ENCODE peak calls at places on chromosome 20, in ten cellular contexts. H is upper lobe of right lung; J is stomach; B is pancreas; X is AG10803; K is foreskin fibroblast; F is right lobe of liver; E is CD4-positive, CD25-positive, alpha-beta regulatory T cell; C is AG04449; O is neural progenitor cell. Q is an unnamed sample.

GRCh38 chr20:48697845-48698491 is 129.8 kb downstream of the PREX1 start:
- DNase-seq in B (peak), H (peak), K (peak), J (peak), F (peak), C (no peak), X (peak), O (no peak), E (no peak), Q (peak)

GRCh38 chr20:4848041-4848440 is 126.3 kb downstream of the PRND start:
- DNase-seq in H (no peak), O (no peak), J (no peak), X (no peak), F (peak), C (no peak), E (no peak), B (no peak), K (no peak), Q (no peak)

GRCh38 chr20:49345538-49345937 is 67.7 kb upstream of the ZNFX1 start:
- DNase-seq in F (no peak), J (no peak), K (peak), C (no peak), O (no peak), X (peak), B (no peak), E (no peak), H (no peak), Q (no peak)

GRCh38 chr20:40978761-40979160 is 49.9 kb upstream of the TOP1 start:
- DNase-seq in H (no peak), B (no peak), E (no peak), O (no peak), K (no peak), F (no peak), J (no peak), X (no peak), C (no peak), Q (no peak)

GRCh38 chr20:41176711-41177552 is 39.6 kb downstream of the PLCG1 start:
- DNase-seq in F (no peak), C (no peak), E (no peak), X (no peak), J (peak), O (no peak), H (no peak), B (no peak), K (no peak), Q (no peak)

GRCh38 chr20:34824026-34824860 is 1.2 kb downstream of the NCOA6 start:
- DNase-seq in B (peak), O (peak), K (peak), C (no peak), X (peak), H (peak), J (peak), F (peak), E (peak), Q (peak)

GRCh38 chr20:24785141-24785924 is 163.7 kb upstream of the CST7 start:
- DNase-seq in C (peak), E (no peak), K (no peak), X (peak), J (no peak), H (no peak), F (no peak), B (peak), O (no peak), Q (no peak)

GRCh38 chr20:36196676-36197075 is 39.6 kb upstream of the AAR2 start:
- DNase-seq in B (no peak), O (no peak), F (no peak), K (no peak), H (no peak), C (no peak), J (no peak), E (no peak), X (no peak), Q (no peak)

GRCh38 chr20:14828459-14828858 is 491.0 kb upstream of the FLRT3 start:
- DNase-seq in X (no peak), K (no peak), C (no peak), J (no peak), H (no peak), F (no peak), B (no peak), O (no peak), E (no peak), Q (no peak)

GRCh38 chr20:51481311-51481997 is 61.1 kb downstream of the NFATC2 start:
- DNase-seq in O (no peak), B (no peak), H (no peak), F (no peak), E (peak), X (no peak), J (no peak), C (no peak), K (no peak), Q (no peak)

GRCh38 chr20:58637466-58638198 is 13.5 kb upstream of the STX16 start:
- DNase-seq in B (no peak), X (no peak), H (peak), J (no peak), C (no peak), E (no peak), K (no peak), O (no peak), F (no peak), Q (no peak)

GRCh38 chr20:46099491-46100287 is 9.9 kb upstream of the NCOA5 start:
- DNase-seq in F (no peak), K (no peak), E (peak), O (peak), C (no peak), X (no peak), H (peak), B (no peak), J (no peak), Q (no peak)

GRCh38 chr20:6944292-6944691 is 176.8 kb downstream of the BMP2 start:
- DNase-seq in B (no peak), H (no peak), E (no peak), J (no peak), F (no peak), C (no peak), X (no peak), K (no peak), O (no peak), Q (no peak)

GRCh38 chr20:58597021-58597940 is 53.8 kb upstream of the STX16 start:
- DNase-seq in K (peak), B (no peak), E (no peak), X (peak), C (no peak), H (no peak), F (no peak), O (peak), J (no peak), Q (peak)

GRCh38 chr20:58693226-58694006 is 816 bp downstream of the NPEPL1 start:
- DNase-seq in H (peak), J (peak), X (no peak), B (peak), O (peak), E (peak), C (no peak), F (no peak), K (no peak), Q (peak)

GRCh38 chr20:52259295-52259694 is 67.7 kb upstream of the ZFP64 start:
- DNase-seq in E (no peak), F (no peak), K (no peak), B (no peak), H (no peak), X (no peak), J (no peak), O (no peak), C (no peak), Q (no peak)

GRCh38 chr20:10430000-10430466 is 4.0 kb downstream of the MKKS start:
- DNase-seq in C (no peak), K (no peak), B (no peak), H (no peak), F (no peak), X (no peak), O (no peak), J (no peak), E (no peak), Q (no peak)

GRCh38 chr20:53816872-53817398 is 223.3 kb upstream of the ZNF217 start:
- DNase-seq in X (no peak), F (no peak), O (no peak), B (no peak), H (no peak), C (no peak), K (no peak), J (no peak), E (no peak), Q (no peak)

GRCh38 chr20:20454850-20455627 is 87.1 kb downstream of the INSM1 start:
- DNase-seq in E (no peak), H (no peak), X (no peak), F (no peak), K (no peak), B (no peak), C (no peak), O (no peak), J (no peak), Q (no peak)

GRCh38 chr20:11676618-11677289 is 240.9 kb upstream of the BTBD3 start:
- DNase-seq in E (peak), K (peak), C (no peak), X (peak), B (peak), J (no peak), F (peak), H (no peak), O (peak), Q (peak)

GRCh38 chr20:25579081-25579770 is 6.1 kb downstream of the NINL start:
- DNase-seq in K (no peak), E (no peak), C (no peak), O (peak), X (no peak), J (no peak), H (no peak), B (no peak), F (no peak), Q (no peak)

GRCh38 chr20:64245746-64246595 is 9.6 kb upstream of the PCMTD2 start:
- DNase-seq in O (no peak), F (no peak), X (no peak), J (peak), H (no peak), B (no peak), C (no peak), E (no peak), K (no peak), Q (no peak)

GRCh38 chr20:3798405-3798768 is 2.3 kb downstream of the CDC25B start:
- DNase-seq in E (no peak), F (peak), K (no peak), B (no peak), O (no peak), H (no peak), J (no peak), C (no peak), X (no peak), Q (no peak)

GRCh38 chr20:6045566-6045965 is 8.3 kb downstream of the LRRN4 start:
- DNase-seq in E (no peak), X (peak), J (no peak), K (peak), C (no peak), F (no peak), B (no peak), H (no peak), O (no peak), Q (no peak)

GRCh38 chr20:48725589-48725991 is 102.2 kb downstream of the PREX1 start:
- DNase-seq in J (no peak), H (no peak), C (no peak), X (no peak), O (no peak), F (no peak), E (no peak), K (peak), B (no peak), Q (no peak)

GRCh38 chr20:24637941-24638340 is 168.5 kb downstream of the SYNDIG1 start:
- DNase-seq in J (no peak), B (no peak), K (no peak), H (no peak), O (no peak), E (no peak), F (no peak), X (no peak), C (no peak), Q (no peak)

GRCh38 chr20:34824861-34825529 is 456 bp downstream of the NCOA6 start:
- DNase-seq in B (peak), J (peak), K (peak), X (peak), E (peak), F (peak), C (no peak), O (peak), H (peak), Q (peak)

GRCh38 chr20:2775139-2775538 is 25.3 kb downstream of the CPXM1 start:
- DNase-seq in X (no peak), O (no peak), J (no peak), E (no peak), F (peak), C (no peak), H (no peak), B (no peak), K (no peak), Q (no peak)
- H3K4me3 ChIP-seq in X (no peak), O (no peak), J (no peak), E (no peak), F (no peak), C (no peak), H (no peak), B (no peak), K (no peak), Q (no peak)

GRCh38 chr20:56005389-56005715 is at the start of gene CBLN4:
- DNase-seq in J (no peak), H (no peak), F (no peak), C (no peak), X (no peak), O (no peak), B (peak), E (no peak), K (no peak), Q (no peak)
- H3K4me3 ChIP-seq in J (no peak), H (peak), F (no peak), C (no peak), X (no peak), O (peak), B (no peak), E (no peak), K (no peak), Q (no peak)

DNA sequence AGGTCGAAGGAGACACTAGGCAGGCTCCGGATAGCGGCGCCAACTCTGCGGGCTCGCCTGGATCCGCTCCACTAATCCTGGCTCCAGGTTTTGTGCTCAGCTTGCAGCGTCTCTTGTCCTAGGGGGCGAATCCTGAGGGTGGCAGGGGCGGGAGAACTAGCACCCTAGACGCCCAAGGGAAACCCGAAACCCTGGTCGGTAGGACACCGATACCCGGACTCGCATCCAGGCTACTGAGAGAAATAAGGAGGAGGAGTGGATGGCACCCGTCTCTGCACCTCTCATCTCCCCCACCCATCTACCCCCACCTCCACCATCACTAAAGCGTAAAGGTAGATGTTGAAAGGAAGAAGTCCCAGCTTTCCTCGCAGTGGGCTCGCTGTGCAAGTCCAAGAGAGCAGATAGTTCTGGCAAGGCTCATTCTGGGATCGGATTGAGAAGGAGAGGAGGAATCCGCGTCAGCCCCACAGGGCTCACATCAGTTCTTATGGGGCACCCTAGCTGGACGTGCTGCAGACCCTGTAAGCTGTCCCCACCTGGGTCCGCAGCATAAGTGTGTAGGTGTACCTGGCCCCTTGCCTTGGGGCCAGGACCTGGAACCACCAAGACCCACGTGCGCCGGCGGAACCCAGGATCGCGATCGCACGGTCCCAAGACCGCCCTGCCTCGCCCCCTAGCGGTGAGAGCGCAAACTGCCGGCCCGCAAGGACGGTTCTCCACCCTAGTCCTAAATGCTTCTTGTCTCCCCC is 6.9 kb downstream of the SLC32A1 start:
- DNase-seq in B (peak), H (peak), F (peak), E (peak), O (peak), C (no peak), X (peak), K (peak), J (peak), Q (peak)
- H3K4me3 ChIP-seq in B (peak), H (peak), F (peak), E (peak), O (peak), C (peak), X (no peak), K (peak), J (peak), Q (peak)

GRCh38 chr20:62628691-62629090 is 13.6 kb upstream of the SLCO4A1 start:
- DNase-seq in C (no peak), J (no peak), O (no peak), H (no peak), F (no peak), E (no peak), K (no peak), X (no peak), B (no peak), Q (no peak)
- H3K4me3 ChIP-seq in C (no peak), J (no peak), O (no peak), H (no peak), F (no peak), E (no peak), K (no peak), X (no peak), B (no peak), Q (no peak)

GRCh38 chr20:56851552-56851951 is 222.4 kb downstream of the TFAP2C start:
- DNase-seq in B (no peak), H (no peak), F (no peak), O (no peak), E (no peak), C (no peak), X (no peak), J (no peak), K (no peak), Q (no peak)
- H3K4me3 ChIP-seq in B (no peak), H (no peak), F (no peak), O (no peak), E (no peak), C (no peak), X (no peak), J (no peak), K (no peak), Q (no peak)